ENCODE peak calls at places on chromosomes 5 and 9, in nine cellular contexts. K is H1, W is A549, Y is mammary epithelial cell, B is astrocyte, U is glutamatergic neuron, T is HFFc6, F is AG09309, S is dorsolateral prefrontal cortex. N is an unnamed sample.

GRCh38 chr5:103708601-103709000 is 146.0 kb upstream of the NUDT12 start:
- DNase-seq in S (no peak), U (no peak), W (no peak), T (no peak), Y (no peak), F (no peak), B (no peak), K (no peak), N (no peak)

GRCh38 chr5:91468643-91469422 is 85.7 kb upstream of the ARRDC3 start:
- DNase-seq in S (no peak), W (no peak), T (no peak), Y (peak), F (no peak), K (no peak), B (peak), U (no peak), N (no peak)

GRCh38 chr5:146813748-146814147 is 64.8 kb downstream of the PPP2R2B start:
- DNase-seq in U (no peak), W (no peak), K (peak), T (no peak), S (no peak), Y (no peak), B (no peak), F (no peak), N (no peak)

GRCh38 chr5:128487041-128487440 is 51.0 kb downstream of the FBN2 start:
- DNase-seq in S (no peak), U (no peak), B (no peak), T (peak), Y (no peak), W (peak), K (no peak), F (no peak), N (no peak)

GRCh38 chr9:105079457-105079856 is 151.5 kb upstream of the ABCA1 start:
- DNase-seq in T (no peak), Y (no peak), U (no peak), F (no peak), B (no peak), W (no peak), K (no peak), S (no peak), N (no peak)

GRCh38 chr9:80061940-80062339 is 490.2 kb downstream of the TLE4 start:
- DNase-seq in S (no peak), Y (peak), U (no peak), B (peak), W (peak), K (no peak), T (peak), F (peak), N (no peak)

GRCh38 chr5:134568761-134569725 is 43.6 kb downstream of the JADE2 start:
- DNase-seq in S (peak), U (no peak), B (no peak), Y (no peak), K (no peak), T (no peak), F (no peak), W (peak), N (no peak)

GRCh38 chr9:132509921-132510874 is 72.2 kb upstream of the BARHL1 start:
- DNase-seq in W (no peak), B (no peak), F (no peak), K (no peak), U (no peak), T (no peak), S (no peak), Y (no peak), N (no peak)

GRCh38 chr5:89457411-89458329 is 574.7 kb upstream of the MEF2C start:
- DNase-seq in W (peak), U (no peak), T (peak), F (peak), K (no peak), Y (peak), S (no peak), B (peak), N (no peak)

GRCh38 chr9:137387034-137387890 is 35.7 kb downstream of the EXD3 start:
- DNase-seq in S (no peak), T (no peak), B (no peak), U (no peak), K (no peak), Y (no peak), W (no peak), F (no peak), N (no peak)

GRCh38 chr5:65927497-65928340 is 1.3 kb downstream of the ERBIN start:
- DNase-seq in W (peak), B (peak), T (peak), U (no peak), Y (peak), K (no peak), F (peak), S (no peak), N (no peak)

GRCh38 chr9:133538176-133538575 is 3.7 kb downstream of the ADAMTSL2 start:
- DNase-seq in T (no peak), W (no peak), K (no peak), U (no peak), S (no peak), F (no peak), Y (peak), B (no peak), N (no peak)

GRCh38 chr9:12640021-12640587 is 53.1 kb upstream of the TYRP1 start:
- DNase-seq in W (peak), F (peak), U (no peak), T (peak), K (no peak), B (peak), S (no peak), Y (peak), N (no peak)

GRCh38 chr5:23235246-23235645 is 272.2 kb upstream of the PRDM9 start:
- DNase-seq in K (no peak), Y (no peak), B (no peak), F (no peak), S (no peak), W (no peak), U (no peak), T (no peak), N (no peak)

GRCh38 chr5:93069276-93069675 is 511.7 kb downstream of the NR2F1-AS1 start:
- DNase-seq in W (no peak), K (no peak), Y (no peak), T (no peak), B (no peak), F (no peak), S (no peak), U (no peak), N (no peak)

GRCh38 chr5:142466195-142466951 is 141.6 kb upstream of the SPRY4 start:
- DNase-seq in T (peak), K (no peak), Y (peak), B (peak), F (no peak), W (no peak), U (no peak), S (no peak), N (no peak)

GRCh38 chr9:96067004-96067403 is 191.5 kb downstream of the ERCC6L2 start:
- DNase-seq in U (no peak), F (no peak), K (no peak), S (no peak), B (no peak), W (no peak), T (no peak), Y (no peak), N (no peak)

GRCh38 chr5:66718374-66718977 is 122.3 kb downstream of the MAST4 start:
- DNase-seq in W (no peak), T (no peak), U (no peak), K (no peak), Y (no peak), F (no peak), B (no peak), S (no peak), N (no peak)

GRCh38 chr5:170597109-170597741 is 93.4 kb downstream of the KCNIP1 start:
- DNase-seq in K (no peak), S (no peak), F (peak), B (peak), W (peak), U (no peak), Y (peak), T (peak), N (no peak)

GRCh38 chr5:171424726-171425125 is 5.3 kb downstream of the FGF18 start:
- DNase-seq in F (no peak), U (no peak), B (no peak), Y (no peak), K (no peak), T (no peak), W (no peak), S (peak), N (no peak)

GRCh38 chr5:106314221-106314824 is 1356.4 kb downstream of the EFNA5 start:
- DNase-seq in U (no peak), B (peak), Y (no peak), S (no peak), K (no peak), F (no peak), W (no peak), T (no peak), N (no peak)

GRCh38 chr9:137295313-137296213 is 6.5 kb downstream of the NRARP start:
- DNase-seq in B (no peak), K (peak), W (no peak), F (no peak), Y (no peak), T (no peak), U (peak), S (no peak), N (no peak)

GRCh38 chr5:123752576-123752975 is 240.6 kb downstream of the CSNK1G3 start:
- DNase-seq in T (peak), S (no peak), K (no peak), Y (peak), W (no peak), U (no peak), F (peak), B (peak), N (no peak)

GRCh38 chr5:61969347-61969746 is 336.7 kb upstream of the KIF2A start:
- DNase-seq in T (no peak), B (peak), W (no peak), F (no peak), U (no peak), Y (peak), S (no peak), K (no peak), N (no peak)

DNA sequence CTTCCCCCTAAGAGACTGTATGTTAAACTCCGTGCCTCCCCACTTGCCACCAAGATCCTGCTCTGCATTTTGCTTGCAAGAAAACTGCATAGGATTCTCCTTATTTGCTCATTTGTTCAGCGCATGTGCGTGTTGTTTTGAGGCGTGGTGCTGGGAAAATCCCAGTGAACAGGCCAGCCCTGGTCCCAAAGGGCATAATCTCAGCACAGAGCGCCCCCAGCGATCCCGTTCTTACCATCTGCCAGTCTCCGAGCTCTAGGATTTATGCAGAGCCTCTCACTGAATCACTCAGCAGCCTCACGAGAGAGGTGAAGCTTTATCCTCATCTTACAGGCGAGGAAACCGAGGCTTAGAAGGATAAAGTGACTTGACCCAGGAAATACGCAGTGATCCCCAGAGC is 11.5 kb downstream of the PRRX2 start:
- DNase-seq in B (no peak), U (peak), Y (no peak), K (peak), S (no peak), W (no peak), T (no peak), F (peak), N (no peak)
- TF ChIP-seq CTCF in B (no peak), U (no peak), Y (no peak), K (no peak), S (no peak), W (no peak), T (peak), F (peak), N (no peak)

GRCh38 chr9:31697956-31698355 is 686.5 kb upstream of the ACO1 start:
- DNase-seq in B (no peak), T (no peak), F (no peak), Y (no peak), W (no peak), K (no peak), S (no peak), U (no peak), N (no peak)
- TF ChIP-seq CTCF in B (no peak), T (no peak), F (no peak), Y (no peak), W (no peak), K (no peak), S (no peak), U (no peak), N (no peak)

GRCh38 chr5:35246928-35247644 is 16.8 kb upstream of the PRLR start:
- DNase-seq in K (no peak), B (no peak), Y (no peak), F (no peak), T (no peak), W (no peak), U (no peak), S (no peak), N (no peak)
- TF ChIP-seq CTCF in K (no peak), B (no peak), Y (no peak), F (no peak), T (no peak), W (no peak), U (no peak), S (no peak), N (no peak)

DNA sequence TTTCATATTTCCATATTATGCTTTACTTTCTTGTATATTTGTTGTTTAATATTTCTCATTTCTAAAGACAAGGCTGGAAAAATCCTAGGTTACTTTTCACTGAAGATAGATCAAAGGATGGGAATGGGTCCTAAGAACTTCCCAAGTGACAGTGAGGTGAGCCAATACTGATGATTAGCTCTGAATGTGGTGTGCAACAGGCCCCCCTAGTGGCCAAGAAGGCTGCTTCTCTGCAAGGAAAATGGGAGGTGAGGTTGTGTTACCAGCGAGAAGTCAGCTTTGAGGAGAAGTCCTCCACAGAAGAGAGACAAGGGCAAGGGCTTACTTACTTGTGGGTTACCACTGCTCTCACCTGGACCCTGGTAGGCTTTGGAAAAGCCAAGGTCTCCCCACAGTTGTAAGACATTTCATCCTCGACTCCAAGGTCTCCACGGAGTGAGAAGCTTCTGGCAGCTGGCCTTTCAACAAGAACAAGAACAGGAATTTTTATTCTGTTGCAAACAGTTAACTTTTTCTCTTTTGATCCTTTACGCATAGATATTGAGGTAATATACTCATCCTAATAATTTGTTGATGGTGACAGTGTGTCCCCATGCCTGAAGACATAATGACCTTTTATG is 69.9 kb downstream of the MAMDC2 start:
- DNase-seq in T (peak), F (no peak), K (peak), W (peak), B (peak), S (peak), U (peak), Y (no peak), N (no peak)
- TF ChIP-seq CTCF in T (peak), F (peak), K (peak), W (peak), B (peak), S (peak), U (peak), Y (peak), N (peak)

N was measured in progenitor cell of endocrine pancreas.